ENCODE peak calls at places on chromosomes 11 and 22, in eight cellular contexts. G, X, E, K, F, A, T and W are unnamed samples.

GRCh38 chr22:29520851-29521250 is 32.7 kb downstream of the THOC5 start:
- DNase-seq in T (no peak), A (peak), X (no peak), F (peak), G (peak), K (no peak), E (no peak), W (no peak)

GRCh38 chr11:2212411-2213251 is 41.0 kb upstream of the TH start:
- DNase-seq in T (peak), K (peak), F (no peak), X (no peak), A (no peak), E (peak), G (no peak), W (no peak)

GRCh38 chr11:2774173-2775082 is 74.6 kb upstream of the KCNQ1OT1 start:
- DNase-seq in K (peak), X (no peak), T (peak), F (no peak), G (no peak), A (no peak), E (no peak), W (no peak)

GRCh38 chr11:98630736-98631135 is 390.0 kb upstream of the CNTN5 start:
- DNase-seq in F (no peak), G (no peak), K (no peak), X (no peak), A (no peak), E (no peak), T (no peak), W (no peak)

GRCh38 chr22:39178206-39179111 is 26.0 kb upstream of the CBX7 start:
- DNase-seq in F (peak), K (no peak), A (peak), G (no peak), X (no peak), E (no peak), T (peak), W (no peak)

GRCh38 chr11:40292636-40293585 is 1166.5 kb downstream of the LRRC4C start:
- DNase-seq in A (no peak), T (no peak), X (no peak), G (no peak), F (peak), E (no peak), K (no peak), W (no peak)

GRCh38 chr11:119741369-119742262 is 12.6 kb upstream of the NECTIN1 start:
- DNase-seq in G (no peak), T (no peak), F (peak), K (no peak), A (peak), X (peak), E (no peak), W (peak)

GRCh38 chr11:86463955-86464354 is 89.3 kb downstream of the CCDC81 start:
- DNase-seq in X (no peak), A (no peak), E (no peak), K (no peak), T (no peak), G (no peak), F (no peak), W (no peak)

GRCh38 chr11:7982582-7983119 is 4.5 kb upstream of the EIF3F start:
- DNase-seq in T (no peak), G (no peak), X (no peak), E (no peak), A (no peak), F (no peak), K (no peak), W (no peak)

GRCh38 chr11:57624864-57625263 is 24.8 kb downstream of the YPEL4 start:
- DNase-seq in E (no peak), A (no peak), G (no peak), F (no peak), K (no peak), T (no peak), X (no peak), W (no peak)

GRCh38 chr11:99952816-99953215 is 734.3 kb upstream of the ARHGAP42 start:
- DNase-seq in A (peak), G (no peak), F (peak), X (no peak), T (no peak), E (no peak), K (no peak), W (no peak)

GRCh38 chr22:40404251-40405177 is 34.1 kb downstream of the SGSM3 start:
- DNase-seq in E (no peak), A (no peak), G (no peak), K (no peak), T (no peak), F (no peak), X (no peak), W (no peak)

GRCh38 chr11:70066628-70067027 is 11.5 kb upstream of the ANO1 start:
- DNase-seq in E (no peak), T (no peak), G (no peak), A (no peak), X (no peak), F (no peak), K (no peak), W (no peak)

GRCh38 chr11:9895016-9895415 is 231.1 kb downstream of the SWAP70 start:
- DNase-seq in K (no peak), X (no peak), A (peak), F (no peak), G (no peak), E (no peak), T (no peak), W (no peak)

GRCh38 chr22:23064381-23065068 is 5.8 kb upstream of the GNAZ start:
- DNase-seq in E (no peak), K (peak), F (no peak), T (no peak), A (no peak), G (no peak), X (no peak), W (no peak)

GRCh38 chr22:43530864-43531201 is 119.0 kb downstream of the MPPED1 start:
- DNase-seq in F (no peak), A (no peak), E (no peak), K (no peak), T (peak), G (no peak), X (no peak), W (no peak)

GRCh38 chr11:12526789-12527188 is 147.4 kb upstream of the TEAD1 start:
- DNase-seq in K (no peak), E (no peak), A (peak), X (no peak), F (peak), G (no peak), T (no peak), W (no peak)

GRCh38 chr11:120807414-120808150 is 216.3 kb upstream of the TBCEL start:
- DNase-seq in G (peak), X (no peak), F (peak), A (peak), K (no peak), T (no peak), E (peak), W (no peak)

GRCh38 chr11:9601041-9601875 is 27.8 kb downstream of the WEE1 start:
- DNase-seq in A (peak), E (no peak), T (no peak), F (peak), X (peak), G (peak), K (no peak), W (no peak)

GRCh38 chr22:38175206-38176118 is 6.2 kb downstream of the PLA2G6 start:
- DNase-seq in F (no peak), T (no peak), A (no peak), E (no peak), X (no peak), G (no peak), K (no peak), W (no peak)

GRCh38 chr11:6571434-6572008 is 31.9 kb downstream of the RRP8 start:
- DNase-seq in K (no peak), F (no peak), X (no peak), T (no peak), A (no peak), E (no peak), G (no peak), W (no peak)

GRCh38 chr22:19799322-19800190 is 39.0 kb downstream of the TBX1 start:
- DNase-seq in F (peak), X (no peak), A (peak), K (no peak), G (peak), T (peak), E (peak), W (peak)

GRCh38 chr11:34564807-34565241 is 51.2 kb upstream of the ELF5 start:
- DNase-seq in G (no peak), F (no peak), K (no peak), T (peak), A (no peak), E (no peak), X (no peak), W (no peak)

GRCh38 chr11:606245-606644 is 9.5 kb downstream of the IRF7 start:
- DNase-seq in X (no peak), A (peak), G (no peak), K (no peak), T (peak), F (peak), E (no peak), W (no peak)

GRCh38 chr11:6438979-6439571 is 1.7 kb downstream of the HPX start:
- DNase-seq in X (peak), F (peak), T (no peak), E (peak), A (peak), G (no peak), K (peak), W (peak)

GRCh38 chr11:2208691-2209369 is 37.2 kb upstream of the TH start:
- DNase-seq in E (peak), F (no peak), X (no peak), A (no peak), G (no peak), K (peak), T (peak), W (no peak)

GRCh38 chr11:10856689-10857603 is 907 bp downstream of the ZBED5 start:
- DNase-seq in A (peak), F (peak), E (peak), X (no peak), T (peak), G (no peak), K (peak), W (peak)

GRCh38 chr22:39710380-39711117 is 140.0 kb downstream of the CACNA1I start:
- DNase-seq in F (peak), K (no peak), G (no peak), X (no peak), E (no peak), A (no peak), T (no peak), W (no peak)

GRCh38 chr11:64841592-64842365 is 2.7 kb downstream of the CDC42BPG start:
- DNase-seq in G (no peak), E (peak), A (no peak), F (no peak), T (peak), X (no peak), K (no peak), W (no peak)

DNA sequence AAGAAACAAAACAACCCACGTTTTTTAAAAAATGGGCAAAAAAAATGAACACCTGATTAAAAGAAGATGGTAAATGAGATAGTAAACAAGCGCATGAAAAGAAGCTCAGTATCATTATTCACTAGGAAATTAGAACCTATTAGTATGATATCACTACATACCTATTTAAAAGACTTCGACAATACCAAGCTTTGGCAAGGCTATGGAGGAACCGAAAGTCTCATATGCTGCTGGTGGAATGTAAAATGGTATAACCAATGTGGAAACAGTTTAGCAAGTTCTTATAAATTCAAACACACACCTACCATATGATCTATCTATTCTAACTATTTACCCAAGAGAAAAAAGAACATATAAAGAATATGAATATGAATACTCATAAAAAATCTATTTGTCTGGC is 143.8 kb downstream of the APOL5 start:
- DNase-seq in G (no peak), A (no peak), X (no peak), T (no peak), E (no peak), F (no peak), K (no peak), W (no peak)
- H3K4me3 ChIP-seq in G (no peak), A (no peak), X (no peak), T (no peak), E (no peak), F (no peak), K (no peak), W (no peak)

GRCh38 chr11:129747161-129747560 is 68.5 kb upstream of the TMEM45B start:
- DNase-seq in K (no peak), A (no peak), X (no peak), E (no peak), T (no peak), G (no peak), F (no peak), W (no peak)

GRCh38 chr11:129749141-129749540 is 66.5 kb upstream of the TMEM45B start:
- DNase-seq in K (no peak), T (no peak), X (no peak), F (no peak), E (no peak), A (no peak), G (no peak), W (no peak)

DNA sequence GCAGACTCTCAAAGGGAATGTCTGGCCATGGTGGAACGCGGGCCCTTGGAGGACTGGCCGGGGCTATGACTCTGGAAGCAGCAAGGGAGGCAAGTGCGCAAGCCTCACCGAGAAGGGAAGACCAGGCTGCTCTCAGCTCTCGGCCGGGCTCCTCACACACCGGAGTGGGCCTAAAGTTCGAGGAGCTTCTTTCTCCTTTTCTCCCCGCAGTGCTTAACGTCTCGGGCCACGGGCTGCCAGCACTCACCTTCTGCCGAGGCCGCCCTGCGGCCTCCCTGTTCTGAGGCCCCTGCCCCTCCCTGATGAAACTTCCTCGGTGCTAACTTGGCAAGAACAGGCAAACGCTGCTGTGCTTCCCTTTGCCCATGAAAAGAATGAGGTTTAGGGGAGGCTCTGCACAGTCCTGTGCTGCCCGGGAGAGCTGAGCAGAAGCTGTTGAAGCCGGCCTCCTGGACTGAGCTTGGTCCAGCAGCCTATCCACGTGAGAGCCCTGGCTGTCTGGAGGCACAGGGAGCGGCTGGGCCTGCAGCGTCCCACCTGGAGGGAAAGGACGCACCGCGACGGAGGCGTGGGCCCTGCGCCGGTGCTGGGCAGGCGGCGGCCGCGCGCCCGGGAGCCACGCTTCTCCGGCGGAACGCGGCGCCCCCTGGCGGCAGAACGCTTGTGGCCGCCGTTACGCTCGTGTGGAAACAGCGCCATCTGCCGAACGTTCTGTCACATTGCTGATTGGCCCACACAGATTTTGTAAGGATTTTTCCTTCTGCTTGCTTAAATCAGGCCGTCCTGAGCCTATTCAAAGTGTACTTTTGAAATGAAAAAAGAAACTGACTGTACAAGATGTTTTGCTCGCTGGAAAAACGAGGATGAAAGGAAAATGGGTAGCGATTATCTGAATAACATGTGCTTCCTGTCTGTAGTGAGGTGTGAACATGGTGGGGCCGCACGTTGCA is 65.0 kb upstream of the TMEM45B start:
- DNase-seq in F (peak), X (peak), G (peak), K (peak), T (peak), E (peak), A (peak), W (peak)
- H3K4me3 ChIP-seq in F (peak), X (no peak), G (peak), K (no peak), T (no peak), E (no peak), A (peak), W (no peak)

DNA sequence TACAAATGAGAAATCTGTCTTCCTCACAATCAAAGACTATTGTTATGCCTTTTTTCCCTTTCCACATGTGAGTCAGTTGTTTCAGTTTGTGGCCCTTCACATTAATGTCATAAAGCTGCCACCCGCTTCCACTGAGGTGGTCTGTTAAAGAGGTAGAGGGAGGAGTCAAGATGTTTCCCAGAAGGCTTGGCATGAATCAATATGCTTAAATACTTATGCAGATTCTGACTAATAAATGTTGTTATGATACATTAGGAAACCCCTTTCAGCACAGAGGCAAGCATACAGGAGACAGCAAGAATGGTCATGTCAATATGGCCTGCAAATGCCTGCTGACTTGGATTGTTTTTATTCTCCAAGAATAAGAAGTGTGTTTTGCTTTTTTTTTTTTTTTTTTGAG is 6.5 kb downstream of the RTN3 start:
- DNase-seq in F (no peak), K (no peak), T (no peak), A (no peak), G (no peak), X (no peak), E (no peak), W (no peak)
- H3K4me3 ChIP-seq in F (no peak), K (no peak), T (no peak), A (no peak), G (no peak), X (no peak), E (no peak), W (no peak)

DNA sequence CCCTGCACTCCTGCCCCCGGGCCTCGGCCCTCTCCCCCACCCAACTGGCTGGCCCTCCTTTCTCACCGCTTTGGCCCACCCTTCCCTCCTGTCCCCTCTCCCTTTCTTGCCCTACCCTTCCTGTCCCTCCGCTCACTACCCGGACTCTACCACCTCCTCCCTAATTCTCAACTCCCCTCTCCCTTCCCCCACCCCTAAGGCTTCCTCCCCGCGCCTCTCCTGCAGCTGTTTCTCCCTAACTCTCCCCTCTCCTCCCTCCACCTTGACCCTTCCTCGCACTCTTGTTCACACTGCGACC is 416 bp downstream of the SLC15A3 start:
- DNase-seq in G (no peak), E (no peak), K (no peak), T (no peak), F (no peak), X (no peak), A (no peak), W (no peak)
- H3K4me3 ChIP-seq in G (peak), E (no peak), K (peak), T (peak), F (peak), X (no peak), A (peak), W (no peak)

DNA sequence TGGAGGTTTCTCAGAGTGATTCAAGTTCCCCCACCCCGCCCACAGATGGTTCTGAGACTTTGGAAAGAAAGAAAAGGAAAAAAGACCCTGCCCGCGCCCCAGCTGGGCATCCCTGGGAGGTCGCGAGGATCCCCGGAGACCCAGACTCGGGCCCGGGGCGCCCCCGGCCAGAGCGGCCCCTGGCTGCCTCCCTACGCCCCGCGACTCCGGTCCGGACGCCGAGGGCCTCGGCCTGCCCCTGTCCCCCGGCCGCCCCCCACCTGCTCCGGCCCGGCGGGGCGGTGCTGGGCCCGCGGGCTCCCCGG is 2.3 kb upstream of the AIFM3 start:
- DNase-seq in X (no peak), G (no peak), T (no peak), F (no peak), A (no peak), E (no peak), K (no peak), W (no peak)
- H3K4me3 ChIP-seq in X (no peak), G (peak), T (no peak), F (peak), A (peak), E (no peak), K (no peak), W (no peak)

DNA sequence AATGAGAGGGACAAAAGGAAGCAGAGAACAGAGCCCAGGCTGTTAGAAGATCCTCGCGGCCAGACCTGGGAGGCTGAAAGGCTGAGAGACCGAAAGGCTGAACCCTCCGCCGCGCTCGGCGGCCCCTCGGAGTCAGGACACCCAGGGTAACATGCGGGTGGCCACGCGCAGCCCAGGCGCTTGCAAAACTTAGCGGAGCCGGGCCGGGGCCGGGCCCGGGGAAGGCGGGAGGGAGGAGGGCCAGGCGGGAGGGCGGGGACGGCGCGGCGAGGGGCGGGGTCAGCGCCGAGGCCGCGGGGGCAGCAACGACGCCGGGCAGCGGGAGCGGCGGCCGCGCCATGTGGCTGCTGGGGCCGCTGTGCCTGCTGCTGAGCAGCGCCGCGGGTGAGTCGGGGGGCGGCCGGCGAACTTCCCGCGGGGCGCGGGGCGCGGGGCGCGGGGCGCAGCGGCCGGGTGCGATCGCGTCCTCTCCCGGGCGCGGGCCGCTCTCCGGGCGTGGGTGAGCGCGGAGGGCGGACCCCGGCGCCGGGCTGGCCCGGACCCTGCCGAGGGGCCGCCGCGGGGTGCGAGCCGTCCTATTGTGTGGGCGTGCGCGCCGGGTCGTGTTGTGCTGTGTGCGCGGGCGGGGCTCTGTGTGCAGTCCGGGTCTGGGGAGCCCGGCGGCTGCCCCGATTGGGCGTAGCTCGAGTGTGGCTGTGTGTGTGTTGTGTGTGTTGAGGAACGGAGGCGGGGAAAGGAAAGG is at the start of gene LDLRAD3:
- DNase-seq in G (peak), E (peak), T (peak), A (peak), F (peak), X (no peak), K (peak), W (peak)
- H3K4me3 ChIP-seq in G (peak), E (peak), T (peak), A (peak), F (peak), X (no peak), K (peak), W (peak)

GRCh38 chr22:44669725-44670027 is 32.3 kb upstream of the PRR5 start:
- DNase-seq in E (no peak), A (no peak), G (no peak), K (no peak), T (no peak), X (no peak), F (peak), W (peak)
- H3K4me3 ChIP-seq in E (no peak), A (no peak), G (peak), K (no peak), T (peak), X (peak), F (no peak), W (no peak)